ENCODE peak calls at places on chromosomes 6 and 20, in nine cellular contexts. P is tibial artery; Z is BJ; X is tibial nerve; L is lower lobe of right lung; D is kidney epithelial cell; Y is CD8-positive, alpha-beta T cell; M is uterus; I is adrenal gland. G is an unnamed sample.

GRCh38 chr20:58715709-58716475 is 23.3 kb downstream of the NPEPL1 start:
- DNase-seq in X (no peak), Z (no peak), M (no peak), Y (no peak), D (no peak), L (no peak), I (no peak), P (peak; percentile 60), G (no peak)

GRCh38 chr6:151661928-151662327 is 145.6 kb upstream of the ESR1 start:
- DNase-seq in Y (no peak), P (no peak), D (no peak), X (no peak), I (no peak), M (no peak), Z (no peak), L (no peak), G (no peak)

GRCh38 chr20:2596673-2597279 is 55.7 kb upstream of the NOP56 start:
- DNase-seq in Y (no peak), P (no peak), M (no peak), L (no peak), Z (no peak), I (no peak), X (no peak), D (no peak), G (no peak)

GRCh38 chr6:2971420-2972218 is at the start of gene SERPINB6:
- DNase-seq in I (peak; percentile 96), P (peak; percentile 94), D (no peak), M (peak; percentile 86), Y (peak; percentile 35), X (peak; percentile 83), Z (no peak), L (peak; percentile 89), G (no peak)

GRCh38 chr6:149129401-149130077 is 188.0 kb upstream of the TAB2 start:
- DNase-seq in L (no peak), I (peak; percentile 75), M (no peak), X (peak; percentile 60), Z (peak; percentile 47), Y (no peak), D (peak; percentile 75), P (peak; percentile 66), G (peak; percentile 21)

GRCh38 chr6:116515141-116515540 is 3.7 kb downstream of the CALHM5 start:
- DNase-seq in Y (no peak), D (no peak), P (no peak), I (no peak), M (no peak), L (no peak), Z (no peak), X (no peak), G (no peak)

GRCh38 chr6:146890644-146891434 is 292.1 kb downstream of the ADGB start:
- DNase-seq in D (no peak), Z (no peak), L (no peak), I (no peak), Y (no peak), M (no peak), P (no peak), X (no peak), G (no peak)

GRCh38 chr6:24988562-24988961 is 52.8 kb upstream of the RIPOR2 start:
- DNase-seq in P (no peak), X (no peak), D (no peak), I (no peak), L (no peak), Y (no peak), Z (no peak), M (no peak), G (no peak)

GRCh38 chr20:46945465-46945864 is 50.8 kb downstream of the EYA2 start:
- DNase-seq in Y (no peak), L (no peak), Z (no peak), P (no peak), X (peak; percentile 52), I (no peak), M (no peak), D (no peak), G (no peak)

GRCh38 chr20:50876063-50876685 is 55.1 kb downstream of the ADNP start:
- DNase-seq in D (no peak), I (no peak), Z (no peak), P (no peak), X (no peak), L (no peak), M (no peak), Y (no peak), G (no peak)

GRCh38 chr6:55756711-55757110 is 118.7 kb downstream of the BMP5 start:
- DNase-seq in D (no peak), Y (no peak), M (no peak), P (no peak), I (peak; percentile 73), L (no peak), Z (no peak), X (no peak), G (no peak)

GRCh38 chr20:35572838-35573237 is 31.0 kb downstream of the ERGIC3 start:
- DNase-seq in M (no peak), L (no peak), Z (no peak), I (no peak), X (no peak), P (no peak), D (no peak), Y (no peak), G (no peak)

GRCh38 chr6:111576302-111576701 is 29.4 kb downstream of the TRAF3IP2 start:
- DNase-seq in P (no peak), M (no peak), X (no peak), Z (no peak), Y (no peak), L (no peak), D (no peak), I (no peak), G (no peak)

GRCh38 chr6:25013249-25013648 is 77.5 kb upstream of the RIPOR2 start:
- DNase-seq in X (no peak), Z (no peak), Y (no peak), P (no peak), I (no peak), M (no peak), D (no peak), L (no peak), G (no peak)

GRCh38 chr6:107411161-107411560 is 48.2 kb downstream of the PDSS2 start:
- DNase-seq in M (no peak), P (no peak), I (no peak), L (no peak), Y (no peak), Z (no peak), X (no peak), D (no peak), G (no peak)

GRCh38 chr6:139296927-139297326 is 5.1 kb upstream of the TXLNB start:
- DNase-seq in D (peak; percentile 56), X (no peak), P (no peak), M (no peak), Z (no peak), Y (no peak), I (no peak), L (no peak), G (no peak)

GRCh38 chr6:25138697-25139051 is 140.5 kb upstream of the CARMIL1 start:
- DNase-seq in D (no peak), Y (no peak), P (no peak), M (no peak), I (no peak), L (no peak), X (no peak), Z (no peak), G (no peak)

GRCh38 chr20:32302507-32302872 is 25.0 kb downstream of the KIF3B start:
- DNase-seq in I (no peak), Z (no peak), P (no peak), Y (no peak), D (no peak), X (no peak), L (no peak), M (no peak), G (no peak)

GRCh38 chr6:152952045-152952444 is 30.8 kb downstream of the FBXO5 start:
- DNase-seq in D (no peak), X (no peak), I (no peak), Y (no peak), L (no peak), Z (no peak), M (no peak), P (no peak), G (no peak)

GRCh38 chr20:22762576-22763256 is 178.3 kb upstream of the FOXA2 start:
- DNase-seq in P (no peak), Y (no peak), Z (no peak), X (no peak), M (no peak), I (no peak), D (no peak), L (no peak), G (peak; percentile 97)

GRCh38 chr6:41643899-41644269 is 5.6 kb downstream of the MDFI start:
- DNase-seq in D (no peak), Y (no peak), I (no peak), Z (no peak), P (peak; percentile 21), X (no peak), M (no peak), L (peak; percentile 28), G (no peak)

GRCh38 chr6:29625337-29625930 is 7.5 kb downstream of the GABBR1 start:
- DNase-seq in Y (no peak), D (no peak), P (no peak), Z (no peak), M (no peak), L (no peak), X (no peak), I (no peak), G (no peak)
- H3K4me3 ChIP-seq in Y (no peak overlapping the region), D (no peak overlapping the region), P (no peak overlapping the region), Z (no peak overlapping the region), M (no peak overlapping the region), L (no peak overlapping the region), X (no peak overlapping the region), I (no peak overlapping the region), G (no peak overlapping the region)

DNA sequence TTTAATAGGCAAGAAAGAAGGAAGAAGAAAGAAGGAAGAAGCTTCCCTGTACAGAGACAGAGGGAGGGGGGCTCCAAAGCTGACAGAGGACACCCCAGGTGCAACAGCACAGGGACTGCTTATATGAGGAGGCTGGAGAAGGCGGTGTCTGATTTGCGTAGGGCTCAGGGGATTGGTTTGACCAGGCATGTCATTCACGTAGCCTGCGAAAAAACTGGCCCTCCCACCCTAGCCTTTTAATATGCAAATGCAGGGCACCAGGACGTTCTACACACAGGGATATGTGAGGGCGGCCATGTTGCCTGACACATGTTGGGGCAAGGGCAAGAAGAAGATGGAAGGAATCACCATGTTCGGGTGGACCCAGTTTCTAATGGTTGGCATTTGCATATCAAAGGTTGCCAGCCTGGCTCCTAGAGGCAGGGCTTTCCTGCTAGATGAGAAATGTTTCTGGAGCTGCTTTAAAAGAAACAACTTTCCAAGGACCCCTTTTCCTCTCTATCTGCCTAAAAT is 305.4 kb upstream of the CDYL start:
- DNase-seq in L (no peak), X (no peak), I (no peak), D (no peak), Y (no peak), M (no peak), P (no peak), Z (no peak), G (no peak)
- H3K4me3 ChIP-seq in L (no peak overlapping the region), X (no peak overlapping the region), I (no peak overlapping the region), D (no peak overlapping the region), Y (no peak overlapping the region), M (no peak overlapping the region), P (no peak overlapping the region), Z (no peak overlapping the region), G (no peak overlapping the region)

GRCh38 chr20:57680934-57681914 is 28.6 kb downstream of the PMEPA1 start:
- DNase-seq in Z (no peak), X (no peak), Y (peak; percentile 59), L (no peak), M (no peak), I (no peak), P (no peak), D (no peak), G (no peak)
- H3K4me3 ChIP-seq in Z (no peak overlapping the region), X (no peak overlapping the region), Y (no peak overlapping the region), L (no peak overlapping the region), M (no peak overlapping the region), I (no peak overlapping the region), P (no peak overlapping the region), D (no peak overlapping the region), G (no peak overlapping the region)

GRCh38 chr6:10531513-10531912 is 10.4 kb downstream of the GCNT2 start:
- DNase-seq in Z (no peak), L (no peak), P (no peak), M (no peak), Y (no peak), X (no peak), I (no peak), D (no peak), G (no peak)
- H3K4me3 ChIP-seq in Z (no peak overlapping the region), L (peak overlapping the region; percentile 55), P (no peak overlapping the region), M (no peak overlapping the region), Y (no peak overlapping the region), X (no peak overlapping the region), I (no peak overlapping the region), D (no peak overlapping the region), G (no peak overlapping the region)

G was measured in keratinocyte.